ENCODE peak calls at places on chromosome 9, in nine cellular contexts. U is Calu3, T is ovary, D is omental fat pad, I is progenitor cell of endocrine pancreas, A is type B pancreatic cell, O is adrenal gland, Y is endothelial cell, S is HFFc6. B is an unnamed sample.

GRCh38 chr9:113012492-113012891 is 500 bp upstream of the ZNF883 start:
- DNase-seq in U (no peak), T (no peak), D (no peak), I (no peak), A (no peak), O (no peak), Y (no peak), S (no peak), B (no peak)

GRCh38 chr9:88831783-88832407 is 159.4 kb upstream of the S1PR3 start:
- DNase-seq in U (no peak), T (no peak), D (no peak), I (no peak), A (no peak), O (no peak), Y (peak; percentile 11), S (no peak), B (no peak)

GRCh38 chr9:136751244-136751643 is 2.9 kb upstream of the LCN6 start:
- DNase-seq in U (no peak), T (no peak), D (no peak), I (no peak), A (no peak), O (no peak), Y (no peak), S (no peak), B (no peak)

GRCh38 chr9:37908698-37909186 is 4.8 kb upstream of the SLC25A51 start:
- DNase-seq in U (no peak), T (no peak), D (no peak), I (no peak), A (no peak), O (no peak), Y (no peak), S (peak; percentile 12), B (peak; percentile 87)

GRCh38 chr9:15280647-15281046 is 26.4 kb downstream of the TTC39B start:
- DNase-seq in U (no peak), T (no peak), D (no peak), I (no peak), A (no peak), O (no peak), Y (no peak), S (no peak), B (no peak)

GRCh38 chr9:19138084-19138483 is 10.8 kb upstream of the PLIN2 start:
- DNase-seq in U (no peak), T (no peak), D (no peak), I (no peak), A (no peak), O (no peak), Y (no peak), S (no peak), B (no peak)

GRCh38 chr9:106745457-106745856 is 117.5 kb upstream of the ZNF462 start:
- DNase-seq in U (no peak), T (no peak), D (no peak), I (no peak), A (no peak), O (no peak), Y (no peak), S (no peak), B (peak; percentile 53)

GRCh38 chr9:32427111-32427873 is 42.8 kb downstream of the ACO1 start:
- DNase-seq in U (peak; percentile 7), T (no peak), D (no peak), I (no peak), A (no peak), O (no peak), Y (no peak), S (peak; percentile 30), B (no peak)

GRCh38 chr9:129665008-129665771 is at the start of gene PRRX2:
- DNase-seq in U (no peak), T (no peak), D (no peak), I (no peak), A (no peak), O (no peak), Y (peak; percentile 51), S (peak; percentile 51), B (no peak)

GRCh38 chr9:93091453-93092081 is 4.5 kb upstream of the CARD19 start:
- DNase-seq in U (peak; percentile 62), T (peak; percentile 71), D (no peak), I (no peak), A (no peak), O (peak; percentile 71), Y (no peak), S (peak; percentile 94), B (peak; percentile 91)

GRCh38 chr9:95970356-95970755 is 94.9 kb downstream of the ERCC6L2 start:
- DNase-seq in U (no peak), T (no peak), D (no peak), I (no peak), A (no peak), O (no peak), Y (no peak), S (peak; percentile 5), B (no peak)

GRCh38 chr9:136821333-136822031 is 13.7 kb downstream of the RABL6 start:
- DNase-seq in U (no peak), T (no peak), D (no peak), I (no peak), A (no peak), O (peak; percentile 5), Y (peak; percentile 47), S (no peak), B (no peak)

GRCh38 chr9:120767451-120767850 is 25.8 kb downstream of the FBXW2 start:
- DNase-seq in U (peak; percentile 13), T (no peak), D (no peak), I (no peak), A (no peak), O (no peak), Y (no peak), S (no peak), B (no peak)

GRCh38 chr9:93183663-93184438 is at the start of gene WNK2:
- DNase-seq in U (peak; percentile 66), T (no peak), D (no peak), I (peak; percentile 57), A (no peak), O (peak; percentile 22), Y (peak; percentile 27), S (no peak), B (no peak)

GRCh38 chr9:129936222-129936621 is 101.0 kb downstream of the USP20 start:
- DNase-seq in U (no peak), T (no peak), D (no peak), I (no peak), A (no peak), O (no peak), Y (no peak), S (no peak), B (no peak)

GRCh38 chr9:98774746-98775145 is 21.6 kb downstream of the ANKS6 start:
- DNase-seq in U (no peak), T (no peak), D (no peak), I (no peak), A (no peak), O (no peak), Y (no peak), S (no peak), B (peak; percentile 28)

GRCh38 chr9:135811796-135812195 is 95.5 kb downstream of the CAMSAP1 start:
- DNase-seq in U (no peak), T (no peak), D (no peak), I (no peak), A (no peak), O (no peak), Y (no peak), S (no peak), B (no peak)

GRCh38 chr9:131402738-131403492 is 9.0 kb downstream of the PRRC2B start:
- DNase-seq in U (peak; percentile 56), T (peak; percentile 93), D (peak; percentile 86), I (no peak), A (no peak), O (peak; percentile 95), Y (no peak), S (peak; percentile 82), B (peak; percentile 96)

GRCh38 chr9:79431019-79431679 is 140.6 kb upstream of the TLE4 start:
- DNase-seq in U (no peak), T (no peak), D (no peak), I (no peak), A (no peak), O (no peak), Y (no peak), S (no peak), B (peak; percentile 13)
- TF ChIP-seq CTCF in U (no peak), T (no peak), D (no peak), I (no peak), A (no peak), O (no peak), Y (no peak), S (peak; percentile 53), B (no peak)

GRCh38 chr9:111795557-111795839 is 761 bp upstream of the SHOC1 start:
- DNase-seq in U (no peak), T (no peak), D (no peak), I (no peak), A (no peak), O (no peak), Y (no peak), S (no peak), B (peak; percentile 56)

GRCh38 chr9:111794837-111795556 is at the start of gene SHOC1:
- DNase-seq in U (no peak), T (no peak), D (no peak), I (no peak), A (no peak), O (peak; percentile 21), Y (no peak), S (no peak), B (no peak)

DNA sequence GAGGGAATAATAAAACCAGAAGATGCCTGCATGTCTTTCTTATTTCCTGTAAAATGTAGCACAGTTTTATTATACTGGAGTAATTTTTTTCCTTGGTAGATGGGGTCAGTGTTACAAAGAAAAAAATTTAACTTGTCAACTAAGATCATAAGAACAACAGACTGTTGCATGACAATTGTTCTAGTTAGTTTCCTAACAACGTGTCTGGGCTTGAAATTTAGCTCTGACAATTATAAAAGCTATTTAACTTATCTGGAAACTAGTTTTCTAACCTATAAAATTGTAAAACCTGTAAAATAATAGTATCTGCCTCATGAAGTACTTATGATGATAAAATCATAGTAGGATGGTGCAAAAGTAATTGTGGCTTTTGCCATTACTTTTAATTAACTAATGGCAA is 4.9 kb downstream of the SHOC1 start:
- DNase-seq in U (no peak), T (no peak), D (no peak), I (no peak), A (no peak), O (no peak), Y (no peak), S (no peak), B (no peak)
- TF ChIP-seq CTCF in U (no peak), T (no peak), D (no peak), I (no peak), A (no peak), O (no peak), Y (no peak), S (no peak), B (no peak)

GRCh38 chr9:114153761-114154596 is 1.4 kb upstream of the COL27A1 start:
- DNase-seq in U (peak; percentile 49), T (no peak), D (no peak), I (peak; percentile 59), A (no peak), O (no peak), Y (peak; percentile 23), S (no peak), B (no peak)
- TF ChIP-seq CTCF in U (no peak), T (no peak), D (no peak), I (peak; percentile 57), A (peak; percentile 53), O (no peak), Y (no peak), S (peak; percentile 70), B (no peak)

DNA sequence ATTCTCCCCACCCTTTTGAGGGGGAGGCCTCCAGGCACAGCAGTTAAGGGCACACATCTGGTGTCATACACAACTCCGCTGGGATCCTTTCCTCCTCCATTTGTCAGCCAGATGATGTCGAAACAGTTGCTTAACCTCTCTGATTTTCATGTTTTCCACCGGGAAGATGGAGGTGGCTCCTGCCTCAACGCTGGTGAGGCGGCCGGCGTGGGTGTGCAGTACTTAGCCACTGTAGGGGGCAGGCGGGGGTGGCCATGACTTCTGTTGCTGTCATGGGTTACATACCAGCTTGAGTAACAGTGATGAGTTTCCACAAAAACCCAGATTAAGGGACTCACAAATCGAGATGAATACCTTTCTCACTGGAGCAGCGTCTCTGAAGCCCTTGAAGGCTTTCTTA is 63.1 kb upstream of the EPB41L4B start:
- DNase-seq in U (no peak), T (no peak), D (no peak), I (no peak), A (no peak), O (no peak), Y (no peak), S (no peak), B (no peak)
- TF ChIP-seq CTCF in U (no peak), T (no peak), D (no peak), I (no peak), A (no peak), O (no peak), Y (no peak), S (no peak), B (no peak)